ENCODE peak calls at places on chromosome 11, in ten cellular contexts. Y is activated T-cell treated with anti-CD3 and anti-CD28 coated beads, Interleukin-2, amount 50 U/mL, for 72 hours; F is neural progenitor cell; P is fibroblast of mammary gland; Z is epithelial cell of proximal tubule; J is NCI-H1092; C is activated naive CD4-positive, alpha-beta T cell treated with anti-CD3 and anti-CD28 coated beads, Interleukin-2, amount 50 U/mL, for 16 hours; X is hepatic stellate cell; K is adipocyte; L is cardiac muscle cell. U is an unnamed sample.

GRCh38 chr11:14954581-14954980 is 17.6 kb downstream of the CALCA start:
- DNase-seq in Y (no peak), F (no peak), P (no peak), Z (no peak), J (no peak), C (no peak), X (no peak), K (no peak), L (no peak), U (no peak)

GRCh38 chr11:88414385-88414861 is 76.9 kb upstream of the CTSC start:
- DNase-seq in Y (no peak), F (no peak), P (peak; percentile 77), Z (no peak), J (peak; percentile 46), C (no peak), X (no peak), K (peak; percentile 38), L (peak; percentile 78), U (peak; percentile 86)

GRCh38 chr11:88348870-88349269 is 11.3 kb upstream of the CTSC start:
- DNase-seq in Y (no peak), F (no peak), P (no peak), Z (no peak), J (no peak), C (no peak), X (no peak), K (no peak), L (no peak), U (peak; percentile 99)

GRCh38 chr11:11985016-11985715 is 23.3 kb downstream of the DKK3 start:
- DNase-seq in Y (no peak), F (no peak), P (peak; percentile 81), Z (no peak), J (no peak), C (no peak), X (no peak), K (no peak), L (no peak), U (peak; percentile 72)

GRCh38 chr11:64503354-64503753 is 87.7 kb upstream of the SLC22A12 start:
- DNase-seq in Y (no peak), F (no peak), P (no peak), Z (no peak), J (no peak), C (no peak), X (no peak), K (no peak), L (no peak), U (no peak)

GRCh38 chr11:133726576-133726975 is 118.7 kb downstream of the SPATA19 start:
- DNase-seq in Y (no peak), F (no peak), P (no peak), Z (no peak), J (peak; percentile 45), C (no peak), X (no peak), K (no peak), L (no peak), U (no peak)

GRCh38 chr11:70315726-70316125 is 45.2 kb downstream of the PPFIA1 start:
- DNase-seq in Y (no peak), F (no peak), P (no peak), Z (no peak), J (no peak), C (no peak), X (no peak), K (no peak), L (no peak), U (no peak)

GRCh38 chr11:125464671-125465070 is 31.4 kb downstream of the FEZ1 start:
- DNase-seq in Y (no peak), F (no peak), P (no peak), Z (no peak), J (no peak), C (no peak), X (no peak), K (no peak), L (no peak), U (no peak)

GRCh38 chr11:11363674-11364073 is 10.6 kb upstream of the CSNK2A3 start:
- DNase-seq in Y (no peak), F (no peak), P (no peak), Z (no peak), J (no peak), C (no peak), X (no peak), K (no peak), L (no peak), U (no peak)

GRCh38 chr11:86978247-86978646 is 23.1 kb upstream of the FZD4 start:
- DNase-seq in Y (no peak), F (no peak), P (peak; percentile 79), Z (no peak), J (no peak), C (no peak), X (no peak), K (no peak), L (no peak), U (peak; percentile 36)

GRCh38 chr11:1921576-1922141 is 2.2 kb downstream of the TNNT3 start:
- DNase-seq in Y (no peak), F (peak; percentile 9), P (peak; percentile 78), Z (no peak), J (no peak), C (no peak), X (no peak), K (peak; percentile 42), L (no peak), U (no peak)

GRCh38 chr11:72681226-72682153 is 7.3 kb upstream of the PDE2A start:
- DNase-seq in Y (no peak), F (no peak), P (peak; percentile 11), Z (no peak), J (no peak), C (no peak), X (no peak), K (no peak), L (no peak), U (no peak)

GRCh38 chr11:14872032-14872431 is 20.0 kb downstream of the CYP2R1 start:
- DNase-seq in Y (no peak), F (no peak), P (no peak), Z (no peak), J (no peak), C (no peak), X (no peak), K (no peak), L (no peak), U (no peak)

GRCh38 chr11:69962152-69962551 is 116.0 kb upstream of the ANO1 start:
- DNase-seq in Y (no peak), F (no peak), P (peak; percentile 29), Z (no peak), J (no peak), C (no peak), X (no peak), K (no peak), L (no peak), U (no peak)

GRCh38 chr11:48169706-48170105 is 46.9 kb upstream of the OR4B1 start:
- DNase-seq in Y (no peak), F (no peak), P (peak; percentile 43), Z (no peak), J (no peak), C (no peak), X (peak; percentile 77), K (no peak), L (peak; percentile 74), U (peak; percentile 74)

GRCh38 chr11:74877132-74877531 is 71.8 kb downstream of the XRRA1 start:
- DNase-seq in Y (no peak), F (no peak), P (peak; percentile 35), Z (no peak), J (no peak), C (no peak), X (no peak), K (peak; percentile 7), L (no peak), U (no peak)

GRCh38 chr11:113896156-113896879 is 8.3 kb upstream of the HTR3B start:
- DNase-seq in Y (peak; percentile 38), F (peak; percentile 69), P (peak; percentile 40), Z (no peak), J (peak; percentile 46), C (peak; percentile 22), X (peak; percentile 19), K (peak; percentile 74), L (peak; percentile 84), U (peak; percentile 42)

GRCh38 chr11:64409707-64410395 is 50.9 kb downstream of the RPS6KA4 start:
- DNase-seq in Y (no peak), F (no peak), P (peak; percentile 31), Z (no peak), J (no peak), C (no peak), X (no peak), K (no peak), L (peak; percentile 26), U (peak; percentile 87)

GRCh38 chr11:28566643-28567042 is 458.5 kb downstream of the METTL15 start:
- DNase-seq in Y (no peak), F (peak; percentile 85), P (peak; percentile 98), Z (peak; percentile 47), J (no peak), C (no peak), X (peak; percentile 72), K (peak; percentile 93), L (peak; percentile 67), U (peak; percentile 99)

GRCh38 chr11:12397953-12398352 is 20.6 kb downstream of the PARVA start:
- DNase-seq in Y (no peak), F (no peak), P (peak; percentile 99), Z (no peak), J (no peak), C (no peak), X (peak; percentile 86), K (peak; percentile 93), L (no peak), U (peak; percentile 97)

GRCh38 chr11:124874571-124875255 is 9.5 kb downstream of the ROBO3 start:
- DNase-seq in Y (no peak), F (no peak), P (no peak), Z (no peak), J (no peak), C (no peak), X (no peak), K (no peak), L (no peak), U (no peak)

GRCh38 chr11:34654491-34655334 is 33.8 kb downstream of the EHF start:
- DNase-seq in Y (no peak), F (no peak), P (peak; percentile 82), Z (no peak), J (no peak), C (no peak), X (no peak), K (peak; percentile 87), L (no peak), U (peak; percentile 88)

GRCh38 chr11:17352925-17353227 is 1.3 kb downstream of the NCR3LG1 start:
- DNase-seq in Y (peak; percentile 47), F (peak; percentile 42), P (peak; percentile 49), Z (no peak), J (peak; percentile 35), C (peak; percentile 33), X (peak; percentile 16), K (peak; percentile 66), L (peak; percentile 30), U (peak; percentile 58)

GRCh38 chr11:13889566-13890214 is 72.8 kb upstream of the SPON1 start:
- DNase-seq in Y (no peak), F (no peak), P (no peak), Z (no peak), J (peak; percentile 64), C (no peak), X (no peak), K (no peak), L (no peak), U (no peak)

GRCh38 chr11:43866520-43866919 is 14.1 kb upstream of the ALKBH3 start:
- DNase-seq in Y (no peak), F (no peak), P (peak; percentile 6), Z (no peak), J (no peak), C (no peak), X (no peak), K (peak; percentile 26), L (no peak), U (peak; percentile 29)

GRCh38 chr11:6319001-6319878 is 1.1 kb downstream of the CAVIN3 start:
- DNase-seq in Y (no peak), F (peak; percentile 69), P (peak; percentile 32), Z (no peak), J (no peak), C (no peak), X (peak; percentile 36), K (peak; percentile 70), L (peak; percentile 76), U (peak; percentile 68)

GRCh38 chr11:88520391-88520790 is 182.9 kb upstream of the CTSC start:
- DNase-seq in Y (no peak), F (no peak), P (peak; percentile 51), Z (no peak), J (no peak), C (no peak), X (no peak), K (no peak), L (no peak), U (peak; percentile 62)

GRCh38 chr11:45805305-45806071 is 539 bp downstream of the SLC35C1 start:
- DNase-seq in Y (peak; percentile 11), F (peak; percentile 70), P (peak; percentile 69), Z (no peak), J (no peak), C (no peak), X (peak; percentile 76), K (peak; percentile 70), L (peak; percentile 25), U (peak; percentile 70)

U was measured in fibroblast of villous mesenchyme.